ENCODE peak calls at places on chromosomes 11 and 22, in seven cellular contexts. S, L, O, K, M, E and H are unnamed samples. For H3K27me3 and H3F3A, the result is how much of the 10 kb centered on the place peaks cover.

GRCh38 chr11:707817-708420 is 1.9 kb downstream of the EPS8L2 start:
- DNase-seq in L (no peak), K (no peak), O (peak), S (no peak), E (peak), M (peak), H (peak)

GRCh38 chr11:31437742-31438435 is 68.2 kb downstream of the DNAJC24 start:
- DNase-seq in O (peak), M (no peak), L (no peak), K (peak), S (no peak), E (no peak), H (no peak)

GRCh38 chr11:94149435-94149834 is 20.8 kb downstream of the PANX1 start:
- DNase-seq in L (no peak), M (no peak), O (peak), E (no peak), S (no peak), K (peak), H (no peak)

GRCh38 chr22:26972281-26972680 is 314.9 kb downstream of the MIAT start:
- DNase-seq in O (no peak), K (peak), S (no peak), M (no peak), L (no peak), E (no peak), H (no peak)

GRCh38 chr22:44758354-44758969 is 6.1 kb downstream of the ARHGAP8 start:
- DNase-seq in M (no peak), L (no peak), O (peak), S (no peak), K (peak), E (peak), H (peak)

GRCh38 chr11:78290293-78291176 is 101.8 kb downstream of the USP35 start:
- DNase-seq in K (peak), O (peak), S (no peak), M (no peak), L (no peak), E (no peak), H (peak)

GRCh38 chr22:46522743-46523300 is 14.6 kb downstream of the CELSR1 start:
- DNase-seq in M (no peak), E (no peak), L (no peak), K (no peak), O (no peak), S (no peak), H (no peak)

GRCh38 chr11:93288079-93288478 is 42.5 kb upstream of the DEUP1 start:
- DNase-seq in K (no peak), M (no peak), L (no peak), O (peak), E (no peak), S (no peak), H (no peak)

GRCh38 chr22:50627452-50627913 is 469 bp downstream of the ARSA start:
- DNase-seq in O (no peak), L (peak), M (peak), E (peak), K (peak), S (peak), H (no peak)

GRCh38 chr22:30221121-30221992 is 25.2 kb downstream of the LIF start:
- DNase-seq in O (no peak), K (no peak), M (no peak), E (no peak), L (peak), S (no peak), H (no peak)
- H3K27me3 ChIP-seq in O (under half), K (under half), M (under half), E (under half), L (under half), S (under half), H (under half)

GRCh38 chr22:39958916-39959639 is 1.1 kb upstream of the TMA7B start:
- DNase-seq in S (no peak), O (no peak), E (no peak), M (no peak), L (no peak), K (no peak), H (no peak)
- H3F3A ChIP-seq in S (under half), O (under half), E (under half), M (under half), L (under half), K (under half), H (under half)

DNA sequence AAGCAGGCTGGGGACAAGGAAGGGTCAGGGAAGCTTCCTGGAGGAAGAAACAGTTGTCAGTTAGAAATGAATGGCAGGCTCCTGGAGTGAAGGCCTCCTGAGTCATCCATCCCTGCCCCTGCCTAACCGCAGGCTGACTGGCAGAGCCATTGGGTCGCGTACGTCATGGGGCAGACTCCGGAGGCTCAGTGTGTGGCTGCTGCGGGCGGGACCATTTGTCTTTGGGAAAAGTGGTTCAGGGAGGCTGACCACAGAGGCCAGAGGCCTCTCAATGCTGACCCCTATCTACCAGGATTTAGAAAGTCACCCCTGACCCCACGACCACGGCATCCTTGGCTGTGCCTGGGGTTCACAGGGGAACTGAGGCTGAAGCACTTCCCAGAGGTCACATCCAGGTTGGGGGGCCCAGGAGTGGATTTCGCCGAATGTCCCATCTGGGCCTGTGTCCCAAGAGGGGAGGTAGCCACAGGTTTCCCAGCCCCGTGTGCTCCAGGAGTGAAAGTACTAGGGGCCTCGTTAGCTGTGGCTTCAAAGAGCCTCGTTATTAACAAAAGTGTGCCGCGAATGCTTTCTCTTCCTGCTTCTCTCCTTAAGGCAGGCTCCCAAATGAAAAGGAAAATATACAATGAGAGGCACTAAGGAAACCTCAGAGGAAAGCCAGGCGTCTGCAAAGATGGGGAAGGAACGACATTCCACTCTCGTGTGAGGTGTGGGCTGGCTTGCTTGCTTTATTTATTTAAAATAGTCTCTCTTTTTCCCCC is 58.9 kb downstream of the FLRT1 start:
- DNase-seq in M (peak), S (no peak), K (peak), L (no peak), E (no peak), O (peak), H (peak)
- H3K27me3 ChIP-seq in M (under half), S (under half), K (under half), L (under half), E (under half), O (under half), H (under half)

GRCh38 chr11:69542314-69543168 is 61.1 kb downstream of the LINC01488 start:
- DNase-seq in K (peak), E (no peak), S (no peak), O (no peak), M (no peak), L (no peak), H (no peak)
- H3F3A ChIP-seq in K (under half), E (under half), S (under half), O (under half), M (under half), L (under half), H (under half)

GRCh38 chr11:126512741-126513715 is 157.5 kb downstream of the ST3GAL4 start:
- DNase-seq in E (no peak), O (no peak), M (no peak), L (no peak), S (no peak), K (no peak), H (no peak)
- H3K27me3 ChIP-seq in E (under half), O (half or more), M (under half), L (under half), S (under half), K (under half), H (half or more)

GRCh38 chr11:9700105-9700801 is 36.4 kb downstream of the SWAP70 start:
- DNase-seq in M (no peak), K (no peak), L (no peak), S (no peak), O (no peak), E (no peak), H (no peak)
- H3F3A ChIP-seq in M (under half), K (under half), L (under half), S (under half), O (under half), E (under half), H (under half)

GRCh38 chr22:22159384-22159783 is 85.2 kb upstream of the VPREB1 start:
- DNase-seq in K (no peak), O (no peak), E (no peak), L (no peak), S (no peak), M (no peak), H (no peak)

GRCh38 chr22:22156716-22157499 is 87.7 kb upstream of the VPREB1 start:
- DNase-seq in L (peak), O (peak), K (peak), E (peak), S (peak), M (peak), H (no peak)

GRCh38 chr22:22157500-22157822 is 87.1 kb upstream of the VPREB1 start:
- DNase-seq in S (no peak), E (no peak), L (no peak), O (no peak), K (no peak), M (no peak), H (no peak)

GRCh38 chr22:22158207-22158816 is 86.3 kb upstream of the VPREB1 start:
- DNase-seq in L (no peak), E (no peak), K (no peak), S (no peak), M (no peak), O (no peak), H (no peak)

DNA sequence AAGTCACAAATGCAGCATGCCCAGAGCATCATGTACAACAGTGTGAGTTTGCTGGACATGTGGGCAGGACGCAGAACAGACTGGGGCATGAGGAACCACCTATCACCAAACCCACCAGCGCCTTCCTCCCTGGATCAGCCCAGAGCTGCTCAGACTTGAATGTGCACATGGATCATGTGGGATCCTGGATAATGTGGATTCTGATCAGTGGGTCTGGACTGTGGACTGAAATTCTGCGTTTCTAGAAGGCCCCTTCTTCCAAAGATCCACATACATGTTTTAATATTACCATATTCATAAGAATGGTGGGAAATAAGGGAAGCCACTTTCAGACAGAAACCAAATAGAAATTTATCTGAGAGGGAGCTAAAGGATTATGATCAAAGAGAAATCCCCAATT is 85.6 kb upstream of the VPREB1 start:
- DNase-seq in M (no peak), E (no peak), S (no peak), O (no peak), L (no peak), K (no peak), H (no peak)
- H3K27me3 ChIP-seq in M (half or more), E (under half), S (half or more), O (under half), L (under half), K (under half), H (under half)

GRCh38 chr11:117471776-117472175 is 144.1 kb downstream of the CEP164 start:
- DNase-seq in M (no peak), S (no peak), E (no peak), L (no peak), O (no peak), K (no peak), H (no peak)

GRCh38 chr11:117466966-117467365 is 139.3 kb downstream of the CEP164 start:
- DNase-seq in M (no peak), E (no peak), S (no peak), L (no peak), K (no peak), O (no peak), H (no peak)

GRCh38 chr11:117470576-117470975 is 142.9 kb downstream of the CEP164 start:
- DNase-seq in M (no peak), S (no peak), L (no peak), O (no peak), E (no peak), K (no peak), H (no peak)

GRCh38 chr11:117465236-117465997 is 137.8 kb downstream of the CEP164 start:
- DNase-seq in K (no peak), E (no peak), O (no peak), L (no peak), S (no peak), M (no peak), H (no peak)

DNA sequence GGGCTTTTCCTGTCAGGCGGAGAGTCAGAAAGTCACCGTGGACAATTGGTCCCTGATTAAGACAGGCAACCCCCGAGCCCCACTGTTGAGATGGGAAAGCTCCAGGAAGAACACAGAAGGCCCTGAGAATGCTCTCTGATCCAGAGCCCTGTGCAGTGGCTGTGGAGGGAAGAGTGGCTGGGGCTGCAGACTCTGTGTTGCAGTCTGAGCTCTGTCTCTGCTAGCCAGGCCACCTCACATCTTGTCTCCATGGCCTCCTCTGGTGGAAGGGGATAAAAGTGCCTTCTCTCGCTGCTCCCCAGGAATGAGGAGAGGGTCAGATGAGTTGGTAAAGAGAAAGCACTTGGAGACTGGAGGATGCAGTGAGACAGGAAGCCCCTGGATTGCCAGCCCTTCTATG is 141.2 kb downstream of the CEP164 start:
- DNase-seq in S (peak), E (no peak), K (no peak), L (no peak), O (no peak), M (no peak), H (no peak)
- H3F3A ChIP-seq in S (under half), E (under half), K (under half), L (under half), O (under half), M (under half), H (under half)

GRCh38 chr22:49266561-49267519 is 560.8 kb downstream of the BRD1 start:
- DNase-seq in S (no peak), E (no peak), M (peak), O (no peak), L (peak), K (no peak), H (no peak)
- H3K27me3 ChIP-seq in S (under half), E (under half), M (under half), O (under half), L (under half), K (under half), H (half or more)